ENCODE peak calls at places on chromosome 1, in six cellular contexts. X is IMR-90, B is mesenchymal stem cell, M is trophoblast cell, U is H1, I is neuronal stem cell. P is an unnamed sample. For H3K36me3, the result is how much of the 10 kb centered on the place peaks cover.

GRCh38 chr1:72524021-72524420 is 241.7 kb upstream of the NEGR1 start:
- DNase-seq in X (no peak), B (no peak), M (no peak), U (no peak), I (no peak), P (no peak)

GRCh38 chr1:119966020-119966419 is 69.7 kb upstream of the ADAM30 start:
- DNase-seq in X (peak), B (peak), M (no peak), U (no peak), I (no peak), P (no peak)

GRCh38 chr1:32759997-32760623 is 57.0 kb downstream of the YARS1 start:
- DNase-seq in X (peak), B (peak), M (peak), U (peak), I (peak), P (peak)

GRCh38 chr1:154878371-154879355 is 8.6 kb upstream of the KCNN3 start:
- DNase-seq in X (peak), B (peak), M (peak), U (peak), I (peak), P (peak)

GRCh38 chr1:206654826-206655225 is 19.5 kb downstream of the DYRK3 start:
- DNase-seq in X (no peak), B (no peak), M (no peak), U (no peak), I (no peak), P (no peak)

GRCh38 chr1:9375912-9376311 is 83.2 kb downstream of the SPSB1 start:
- DNase-seq in X (no peak), B (peak), M (no peak), U (no peak), I (no peak), P (no peak)

GRCh38 chr1:215744419-215744818 is 177.3 kb downstream of the KCTD3 start:
- DNase-seq in X (peak), B (peak), M (peak), U (no peak), I (no peak), P (no peak)

GRCh38 chr1:55143686-55144085 is 71.5 kb downstream of the USP24 start:
- DNase-seq in X (no peak), B (no peak), M (peak), U (no peak), I (no peak), P (peak)

GRCh38 chr1:219931033-219931432 is 2.7 kb upstream of the SLC30A10 start:
- DNase-seq in X (no peak), B (no peak), M (peak), U (peak), I (no peak), P (no peak)

GRCh38 chr1:183968386-183968785 is 69.1 kb downstream of the COLGALT2 start:
- DNase-seq in X (no peak), B (no peak), M (no peak), U (no peak), I (no peak), P (no peak)

GRCh38 chr1:176043537-176043936 is 163.5 kb downstream of the COP1 start:
- DNase-seq in X (no peak), B (no peak), M (no peak), U (no peak), I (no peak), P (no peak)

GRCh38 chr1:167233373-167233772 is 12.7 kb downstream of the POU2F1 start:
- DNase-seq in X (no peak), B (no peak), M (no peak), U (no peak), I (no peak), P (no peak)
- H3K23ac ChIP-seq in X (no peak), B (no peak), M (no peak), U (no peak), I (no peak), P (no peak)

GRCh38 chr1:22654692-22655091 is 1.7 kb downstream of the C1QB start:
- DNase-seq in X (no peak), B (no peak), M (peak), U (no peak), I (no peak), P (peak)

GRCh38 chr1:22650089-22650693 is 2.8 kb upstream of the C1QB start:
- DNase-seq in X (no peak), B (no peak), M (no peak), U (no peak), I (no peak), P (no peak)

GRCh38 chr1:22652457-22652856 is 579 bp upstream of the C1QB start:
- DNase-seq in X (no peak), B (no peak), M (no peak), U (no peak), I (no peak), P (no peak)

GRCh38 chr1:22652881-22653316 is at the start of gene C1QB:
- DNase-seq in X (no peak), B (no peak), M (peak), U (no peak), I (no peak), P (no peak)

DNA sequence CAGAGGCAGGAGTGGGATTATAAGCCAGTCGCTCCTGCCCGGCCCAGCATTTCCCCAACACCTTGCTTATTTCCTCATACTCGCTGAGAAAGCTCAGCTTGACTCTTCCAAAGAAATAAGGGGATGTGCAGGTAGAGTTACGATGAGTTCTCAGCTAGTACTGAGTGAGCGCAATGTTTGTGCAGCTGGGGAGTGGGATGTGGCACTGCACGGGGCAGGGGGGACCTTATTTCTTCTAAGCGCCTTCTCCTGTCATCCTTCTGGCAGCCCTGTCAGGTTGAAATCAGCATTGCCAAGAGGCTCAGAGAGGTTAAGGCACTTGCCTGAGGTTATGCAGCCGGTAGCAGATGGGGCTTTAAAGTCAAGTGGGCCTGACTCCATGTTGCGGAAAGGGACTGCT is 705 bp downstream of the C1QB start:
- DNase-seq in X (no peak), B (no peak), M (no peak), U (no peak), I (no peak), P (no peak)
- H3K4me3 ChIP-seq in X (no peak), B (no peak), M (no peak), U (no peak), I (no peak), P (no peak)

GRCh38 chr1:25804964-25805862 is 5.2 kb downstream of the SELENON start:
- DNase-seq in X (no peak), B (no peak), M (no peak), U (no peak), I (no peak), P (no peak)

GRCh38 chr1:25803368-25803767 is 3.4 kb downstream of the SELENON start:
- DNase-seq in X (no peak), B (no peak), M (no peak), U (no peak), I (no peak), P (no peak)

GRCh38 chr1:25802915-25803314 is 2.9 kb downstream of the SELENON start:
- DNase-seq in X (no peak), B (no peak), M (no peak), U (no peak), I (no peak), P (no peak)

GRCh38 chr1:25805863-25806225 is 5.9 kb downstream of the SELENON start:
- DNase-seq in X (no peak), B (no peak), M (no peak), U (no peak), I (no peak), P (no peak)

GRCh38 chr1:25804244-25804963 is 4.4 kb downstream of the SELENON start:
- DNase-seq in X (no peak), B (no peak), M (no peak), U (no peak), I (no peak), P (no peak)
- H3K36me3 ChIP-seq in X (under half), B (under half), M (under half), U (under half), I (under half), P (under half)

DNA sequence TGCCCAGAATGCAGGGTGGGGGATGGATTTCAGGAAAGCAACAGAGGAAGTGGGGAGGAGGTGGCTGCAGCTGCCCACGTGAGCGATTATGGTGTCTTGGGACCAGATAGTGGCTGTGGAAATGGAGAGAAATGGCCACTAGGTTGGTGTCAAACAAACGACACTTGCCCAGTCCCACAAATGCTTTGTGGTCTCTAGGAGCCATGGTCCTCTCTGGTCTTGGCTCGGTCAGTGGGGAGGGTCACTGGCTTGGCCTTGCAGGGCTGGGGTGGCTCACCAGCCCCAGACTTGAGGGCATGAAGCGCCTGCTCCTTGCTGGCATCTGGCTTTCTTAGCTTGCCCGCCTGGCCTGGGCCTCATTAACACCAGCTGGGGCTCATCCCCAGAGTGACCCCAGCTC is 7.2 kb downstream of the PADI2 start:
- DNase-seq in X (no peak), B (no peak), M (no peak), U (no peak), I (no peak), P (no peak)
- H3K23ac ChIP-seq in X (no peak), B (no peak), M (no peak), U (no peak), I (no peak), P (no peak)

DNA sequence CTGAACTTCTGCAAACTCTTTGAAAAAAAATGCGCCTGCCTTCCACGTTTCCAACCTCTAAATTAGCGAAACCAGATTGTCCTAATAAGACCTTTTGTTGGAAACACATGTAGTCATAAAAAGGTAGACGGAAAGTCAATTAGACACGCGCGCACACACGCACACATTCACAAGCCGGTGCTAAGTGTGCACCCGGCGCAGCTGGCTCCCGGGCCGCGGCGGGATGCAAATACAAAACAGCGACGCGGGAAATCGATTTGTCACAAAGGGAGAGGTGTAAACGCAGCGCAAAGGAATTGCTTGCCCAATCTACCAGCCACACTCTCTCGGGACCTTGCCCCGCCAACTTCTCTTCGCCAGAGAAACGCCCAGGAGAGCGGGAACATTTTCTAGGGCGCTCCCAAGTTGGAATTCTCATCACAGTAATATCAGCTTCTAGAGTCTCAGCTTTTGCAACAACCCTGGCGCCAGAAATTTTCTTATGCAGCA is 4.4 kb downstream of the PRRX1 start:
- DNase-seq in X (no peak), B (no peak), M (no peak), U (peak), I (no peak), P (peak)
- H3K4me3 ChIP-seq in X (peak), B (no peak), M (no peak), U (no peak), I (no peak), P (no peak)

DNA sequence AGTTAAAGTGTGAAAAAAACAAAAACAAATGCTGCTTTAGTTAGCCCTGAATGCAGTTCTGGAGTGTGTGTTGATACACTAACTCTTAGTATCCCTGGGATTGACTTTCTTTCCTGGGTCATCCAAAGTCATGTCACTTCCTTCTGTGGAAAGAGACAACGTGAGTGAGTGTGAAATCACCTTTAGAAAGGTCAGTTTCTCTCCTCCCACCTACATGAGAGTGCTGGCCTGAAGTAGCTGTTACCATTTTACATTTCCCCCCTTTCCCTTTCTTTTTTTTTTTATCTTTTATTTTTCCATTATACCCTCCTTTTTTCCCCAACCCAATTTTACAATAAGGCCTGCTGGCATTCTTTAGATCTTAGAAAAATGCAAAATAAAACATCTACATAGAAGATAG is 55.2 kb downstream of the CENPF start:
- DNase-seq in X (no peak), B (no peak), M (no peak), U (no peak), I (no peak), P (no peak)
- H3K36me3 ChIP-seq in X (under half), B (under half), M (under half), U (half or more), I (half or more), P (under half)

DNA sequence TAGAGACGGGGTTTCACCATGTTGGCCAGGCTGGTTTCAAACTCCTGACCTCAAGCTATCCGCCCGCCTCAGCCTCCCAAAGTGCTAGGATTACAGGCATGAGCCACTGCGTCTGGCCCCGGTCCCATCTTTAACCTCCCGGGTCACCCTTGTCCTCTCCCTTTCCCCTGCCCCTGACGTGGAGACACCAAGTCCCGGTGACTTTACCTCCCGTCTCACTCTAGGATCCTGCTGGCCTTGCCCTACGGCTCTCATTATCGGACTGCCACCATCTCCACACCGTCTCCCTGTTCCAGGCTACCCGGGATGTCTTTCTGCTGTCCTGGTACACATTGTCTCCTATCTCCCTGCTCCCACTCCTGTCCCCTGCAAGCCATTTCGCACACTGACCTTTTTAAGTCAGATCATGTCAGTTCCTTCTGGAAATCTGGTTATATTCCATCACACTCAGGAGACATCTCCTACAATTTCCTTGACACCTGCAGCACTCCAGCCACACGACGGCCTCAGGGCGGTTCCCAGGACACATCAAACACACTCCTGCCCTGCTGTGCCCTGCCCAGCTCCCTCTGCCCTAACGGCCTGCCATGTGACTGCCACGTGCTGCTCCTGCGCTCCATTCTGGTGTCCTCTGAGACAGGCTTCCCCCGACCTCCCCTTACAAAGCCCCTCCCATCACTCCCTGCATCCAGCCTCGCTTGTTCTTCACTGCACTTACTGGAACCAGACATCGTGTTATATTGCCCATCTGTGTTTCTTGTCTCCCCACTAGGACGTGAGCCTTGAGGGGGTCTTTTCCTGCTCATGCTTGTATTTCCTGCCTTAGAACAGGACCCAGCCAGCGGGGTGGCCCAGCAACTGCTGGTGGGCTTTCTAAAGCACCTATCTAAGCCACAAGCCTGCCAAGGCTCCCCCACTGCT is 32.7 kb downstream of the TTC39A start:
- DNase-seq in X (no peak), B (no peak), M (no peak), U (no peak), I (no peak), P (no peak)
- H3K23ac ChIP-seq in X (no peak), B (no peak), M (no peak), U (no peak), I (no peak), P (no peak)

P was measured in mesendoderm.